ENCODE peak calls at places on chromosome 2, in seven cellular contexts. H is fibroblast of mammary gland; X is CD8-positive, alpha-beta T cell; M is kidney; A is ascending aorta; R is fibroblast of the aortic adventitia; Z is right lobe of liver. Q is an unnamed sample.
A peak's percentile ranks its signal among the peaks of the same experiment; 100 is the strongest.

GRCh38 chr2:172735646-172736418 is at the start of gene RAPGEF4:
- DNase-seq in R (no peak), M (peak; percentile 74), H (no peak), Z (no peak), A (no peak), X (no peak), Q (peak; percentile 9)

GRCh38 chr2:191638079-191638801 is 39.7 kb upstream of the NABP1 start:
- DNase-seq in X (no peak), Z (no peak), A (no peak), M (no peak), H (no peak), R (no peak), Q (no peak)

GRCh38 chr2:54680397-54681032 is 42.9 kb upstream of the EML6 start:
- DNase-seq in M (no peak), H (peak; percentile 37), Z (no peak), R (peak; percentile 35), X (no peak), A (no peak), Q (no peak)

GRCh38 chr2:46989491-46990230 is 74.1 kb upstream of the MCFD2 start:
- DNase-seq in R (no peak), H (no peak), Z (no peak), M (no peak), A (no peak), X (no peak), Q (no peak)

GRCh38 chr2:64543006-64543697 is 19.0 kb downstream of the AFTPH start:
- DNase-seq in X (no peak), M (no peak), A (no peak), H (peak; percentile 5), R (peak; percentile 23), Z (no peak), Q (no peak)

GRCh38 chr2:74767618-74768017 is 66.3 kb upstream of the HK2 start:
- DNase-seq in H (no peak), X (no peak), R (peak; percentile 13), Z (no peak), A (no peak), M (no peak), Q (no peak)

GRCh38 chr2:126963390-126963789 is 64.7 kb downstream of the TEX51 start:
- DNase-seq in R (no peak), H (no peak), Z (no peak), A (no peak), X (no peak), M (no peak), Q (no peak)

GRCh38 chr2:179533875-179534274 is 269.2 kb upstream of the SESTD1 start:
- DNase-seq in A (no peak), X (no peak), Z (no peak), R (no peak), H (no peak), M (no peak), Q (no peak)

GRCh38 chr2:235106874-235107639 is 155.2 kb downstream of the SH3BP4 start:
- DNase-seq in A (no peak), Z (no peak), M (no peak), X (no peak), H (peak; percentile 75), R (peak; percentile 81), Q (peak; percentile 68)

GRCh38 chr2:25497862-25498407 is 156.2 kb upstream of the DNMT3A start:
- DNase-seq in A (no peak), Z (no peak), M (no peak), R (no peak), X (no peak), H (no peak), Q (no peak)

GRCh38 chr2:164794432-164795231 is 47.0 kb downstream of the COBLL1 start:
- DNase-seq in A (no peak), H (no peak), X (no peak), Z (no peak), R (peak; percentile 51), M (no peak), Q (no peak)

DNA sequence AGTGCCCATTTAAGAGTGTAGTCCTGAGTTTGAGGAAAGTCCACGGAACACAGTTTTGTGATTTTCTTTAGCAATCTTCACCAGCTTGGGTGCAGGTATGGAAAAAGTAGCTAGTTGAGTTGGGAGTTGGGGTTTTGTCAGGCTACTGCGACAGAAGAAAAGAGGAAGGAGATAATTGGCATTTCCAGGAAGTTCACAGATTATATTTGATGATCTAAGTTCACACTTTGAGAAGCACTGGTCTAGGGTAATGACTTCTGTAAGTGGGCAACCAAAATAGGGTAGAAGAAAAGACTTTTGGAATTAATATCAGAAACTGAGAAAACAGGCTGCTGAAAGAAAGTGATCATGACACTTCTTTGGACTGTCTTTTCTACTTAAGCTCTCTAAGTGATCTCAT is 52.1 kb downstream of the VIL1 start:
- DNase-seq in H (no peak), Z (no peak), R (no peak), X (no peak), M (no peak), A (no peak), Q (no peak)
- TF ChIP-seq CTCF in H (no peak), Z (no peak), R (no peak), X (no peak), M (no peak), A (no peak), Q (no peak)

GRCh38 chr2:199465390-199465789 is 7.7 kb upstream of the SATB2 start:
- DNase-seq in Z (no peak), X (no peak), R (no peak), H (no peak), A (no peak), M (no peak), Q (no peak)

GRCh38 chr2:199464614-199465352 is 7.0 kb upstream of the SATB2 start:
- DNase-seq in A (no peak), M (no peak), Z (no peak), H (no peak), R (no peak), X (no peak), Q (no peak)

GRCh38 chr2:199462167-199462976 is 4.6 kb upstream of the SATB2 start:
- DNase-seq in H (no peak), Z (no peak), R (no peak), A (no peak), M (no peak), X (no peak), Q (no peak)

GRCh38 chr2:199463000-199463692 is 5.4 kb upstream of the SATB2 start:
- DNase-seq in H (peak; percentile 51), Z (peak; percentile 80), M (peak; percentile 89), A (no peak), R (peak; percentile 62), X (no peak), Q (peak; percentile 90)

GRCh38 chr2:199463708-199464613 is 6.2 kb upstream of the SATB2 start:
- DNase-seq in X (no peak), M (peak; percentile 77), Z (peak; percentile 55), H (no peak), R (no peak), A (no peak), Q (no peak)
- TF ChIP-seq CTCF in X (no peak), M (no peak), Z (no peak), H (no peak), R (no peak), A (no peak), Q (no peak)

DNA sequence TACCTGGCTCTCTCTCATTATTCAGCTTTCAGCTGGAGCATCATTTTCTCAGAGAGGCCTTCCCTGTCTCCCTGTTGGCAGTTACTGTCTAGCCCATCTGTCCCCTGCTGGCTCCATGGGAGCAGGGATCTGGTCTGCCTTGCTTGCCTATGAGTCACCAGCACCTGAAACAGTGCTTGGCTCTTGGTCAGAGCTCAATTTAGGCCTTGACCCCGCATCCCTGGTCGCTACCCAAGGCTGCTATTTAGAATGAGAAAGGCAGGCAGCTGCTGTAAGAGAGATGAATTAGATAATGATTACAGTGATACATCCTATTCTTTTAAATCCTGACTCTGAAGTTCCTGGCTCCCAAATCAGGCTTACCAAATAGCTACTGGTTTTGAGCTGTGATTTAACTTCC is 32.9 kb downstream of the KCNE4 start:
- DNase-seq in R (no peak), H (peak; percentile 33), A (no peak), X (no peak), Z (no peak), M (no peak), Q (no peak)
- TF ChIP-seq CTCF in R (no peak), H (no peak), A (no peak), X (no peak), Z (no peak), M (no peak), Q (no peak)

GRCh38 chr2:39532933-39533332 is 95.8 kb upstream of the MAP4K3 start:
- DNase-seq in M (no peak), H (no peak), R (no peak), Z (no peak), A (no peak), X (no peak), Q (no peak)

GRCh38 chr2:39529836-39530235 is 92.8 kb upstream of the MAP4K3 start:
- DNase-seq in A (no peak), H (no peak), R (peak; percentile 27), Z (no peak), M (no peak), X (no peak), Q (no peak)

GRCh38 chr2:39528701-39529100 is 91.6 kb upstream of the MAP4K3 start:
- DNase-seq in R (no peak), M (no peak), Z (no peak), A (no peak), H (no peak), X (no peak), Q (no peak)

GRCh38 chr2:39531220-39531777 is 94.2 kb upstream of the MAP4K3 start:
- DNase-seq in H (no peak), M (no peak), Z (no peak), A (no peak), R (no peak), X (no peak), Q (no peak)

GRCh38 chr2:39530423-39530866 is 93.4 kb upstream of the MAP4K3 start:
- DNase-seq in X (no peak), Z (no peak), M (no peak), R (peak; percentile 79), A (no peak), H (peak; percentile 92), Q (no peak)
- TF ChIP-seq CTCF in X (no peak), Z (no peak), M (no peak), R (no peak), A (no peak), H (peak; percentile 13), Q (no peak)

GRCh38 chr2:118932949-118933348 is 9.0 kb upstream of the MARCO start:
- DNase-seq in X (no peak), A (no peak), M (no peak), H (no peak), R (no peak), Z (no peak), Q (no peak)
- TF ChIP-seq CTCF in X (no peak), A (no peak), M (no peak), H (no peak), R (no peak), Z (no peak), Q (no peak)

DNA sequence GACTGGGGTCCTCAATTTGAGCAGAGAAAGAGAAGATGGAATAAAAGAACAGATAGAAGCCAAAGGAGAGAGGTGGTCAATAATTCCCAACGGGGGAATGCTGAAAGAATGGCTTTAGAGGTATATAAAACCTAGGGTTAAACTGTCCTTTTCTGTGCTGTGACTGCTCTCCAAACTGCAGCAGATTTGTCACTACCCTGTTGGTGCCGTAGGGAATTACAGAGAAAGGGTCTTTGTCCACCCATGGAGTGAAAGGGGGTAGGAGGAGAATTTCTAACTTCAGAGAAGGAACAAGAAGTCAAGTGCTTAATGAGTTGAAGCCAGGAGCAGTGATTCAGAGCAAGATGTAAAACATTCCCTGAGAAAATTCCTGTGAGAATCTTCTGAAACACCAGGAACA is 486.5 kb downstream of the NUP35 start:
- DNase-seq in M (no peak), R (no peak), X (no peak), A (no peak), Z (no peak), H (no peak), Q (no peak)
- TF ChIP-seq CTCF in M (no peak), R (no peak), X (no peak), A (no peak), Z (no peak), H (no peak), Q (no peak)

Q was measured in Calu3.